ENCODE peak calls at places on chromosomes 4 and X, in ten cellular contexts. One of them, this sample, is unnamed.

GRCh38 chrX:136251042-136251991 is at the start of gene MAP7D3:
- DNase-seq in T follicular helper cell: peak
- DNase-seq in AG09309: no peak
- DNase-seq in cardiac muscle cell: peak
- DNase-seq in Calu3: peak
- DNase-seq in HEK293T: peak
- DNase-seq in PC-3: no peak
- DNase-seq in NCI-H1105 treated with DMSO at 0.1 percent for 48 hours: peak
- DNase-seq in RWPE1: peak
- DNase-seq in activated CD8-positive, alpha-beta memory T cell treated with anti-CD3 and anti-CD28 coated beads for 4 hours: peak
- DNase-seq in this sample: peak

GRCh38 chr4:89562715-89563114 is 255.1 kb upstream of the GPRIN3 start:
- DNase-seq in T follicular helper cell: no peak
- DNase-seq in AG09309: no peak
- DNase-seq in cardiac muscle cell: no peak
- DNase-seq in Calu3: no peak
- DNase-seq in HEK293T: no peak
- DNase-seq in PC-3: peak
- DNase-seq in NCI-H1105 treated with DMSO at 0.1 percent for 48 hours: no peak
- DNase-seq in RWPE1: no peak
- DNase-seq in activated CD8-positive, alpha-beta memory T cell treated with anti-CD3 and anti-CD28 coated beads for 4 hours: no peak
- DNase-seq in this sample: no peak

GRCh38 chr4:156766846-156767245 is 204.8 kb downstream of the PDGFC start:
- DNase-seq in T follicular helper cell: no peak
- DNase-seq in AG09309: no peak
- DNase-seq in cardiac muscle cell: no peak
- DNase-seq in Calu3: no peak
- DNase-seq in HEK293T: no peak
- DNase-seq in PC-3: no peak
- DNase-seq in NCI-H1105 treated with DMSO at 0.1 percent for 48 hours: no peak
- DNase-seq in RWPE1: no peak
- DNase-seq in activated CD8-positive, alpha-beta memory T cell treated with anti-CD3 and anti-CD28 coated beads for 4 hours: no peak
- DNase-seq in this sample: no peak

GRCh38 chr4:2723751-2724150 is 32.4 kb downstream of the TNIP2 start:
- DNase-seq in T follicular helper cell: no peak
- DNase-seq in AG09309: no peak
- DNase-seq in cardiac muscle cell: no peak
- DNase-seq in Calu3: no peak
- DNase-seq in HEK293T: no peak
- DNase-seq in PC-3: no peak
- DNase-seq in NCI-H1105 treated with DMSO at 0.1 percent for 48 hours: no peak
- DNase-seq in RWPE1: no peak
- DNase-seq in activated CD8-positive, alpha-beta memory T cell treated with anti-CD3 and anti-CD28 coated beads for 4 hours: no peak
- DNase-seq in this sample: no peak

GRCh38 chr4:47840291-47840690 is 2.4 kb upstream of the CORIN start:
- DNase-seq in T follicular helper cell: no peak
- DNase-seq in AG09309: no peak
- DNase-seq in cardiac muscle cell: no peak
- DNase-seq in Calu3: no peak
- DNase-seq in HEK293T: no peak
- DNase-seq in PC-3: no peak
- DNase-seq in NCI-H1105 treated with DMSO at 0.1 percent for 48 hours: no peak
- DNase-seq in RWPE1: no peak
- DNase-seq in activated CD8-positive, alpha-beta memory T cell treated with anti-CD3 and anti-CD28 coated beads for 4 hours: no peak
- DNase-seq in this sample: no peak

GRCh38 chr4:6453688-6453990 is 18.8 kb downstream of the PPP2R2C start:
- DNase-seq in T follicular helper cell: no peak
- DNase-seq in AG09309: no peak
- DNase-seq in cardiac muscle cell: no peak
- DNase-seq in Calu3: no peak
- DNase-seq in HEK293T: no peak
- DNase-seq in PC-3: no peak
- DNase-seq in NCI-H1105 treated with DMSO at 0.1 percent for 48 hours: peak
- DNase-seq in RWPE1: no peak
- DNase-seq in activated CD8-positive, alpha-beta memory T cell treated with anti-CD3 and anti-CD28 coated beads for 4 hours: no peak
- DNase-seq in this sample: no peak

GRCh38 chr4:2931765-2932560 is 31.2 kb downstream of the NOP14 start:
- DNase-seq in T follicular helper cell: peak
- DNase-seq in AG09309: no peak
- DNase-seq in cardiac muscle cell: no peak
- DNase-seq in Calu3: no peak
- DNase-seq in HEK293T: no peak
- DNase-seq in PC-3: no peak
- DNase-seq in NCI-H1105 treated with DMSO at 0.1 percent for 48 hours: no peak
- DNase-seq in RWPE1: no peak
- DNase-seq in activated CD8-positive, alpha-beta memory T cell treated with anti-CD3 and anti-CD28 coated beads for 4 hours: no peak
- DNase-seq in this sample: peak

GRCh38 chr4:170591076-170591475 is 501.3 kb upstream of the AADAT start:
- DNase-seq in T follicular helper cell: no peak
- DNase-seq in AG09309: no peak
- DNase-seq in cardiac muscle cell: no peak
- DNase-seq in Calu3: no peak
- DNase-seq in HEK293T: no peak
- DNase-seq in PC-3: no peak
- DNase-seq in NCI-H1105 treated with DMSO at 0.1 percent for 48 hours: no peak
- DNase-seq in RWPE1: no peak
- DNase-seq in activated CD8-positive, alpha-beta memory T cell treated with anti-CD3 and anti-CD28 coated beads for 4 hours: no peak
- DNase-seq in this sample: no peak

GRCh38 chr4:188554413-188554812 is 415.2 kb downstream of the TRIML1 start:
- DNase-seq in T follicular helper cell: no peak
- DNase-seq in AG09309: no peak
- DNase-seq in cardiac muscle cell: no peak
- DNase-seq in Calu3: no peak
- DNase-seq in HEK293T: no peak
- DNase-seq in PC-3: no peak
- DNase-seq in NCI-H1105 treated with DMSO at 0.1 percent for 48 hours: no peak
- DNase-seq in RWPE1: no peak
- DNase-seq in activated CD8-positive, alpha-beta memory T cell treated with anti-CD3 and anti-CD28 coated beads for 4 hours: no peak
- DNase-seq in this sample: no peak

GRCh38 chr4:54091637-54092404 is 8.1 kb upstream of the GSX2 start:
- DNase-seq in T follicular helper cell: peak
- DNase-seq in AG09309: no peak
- DNase-seq in cardiac muscle cell: peak
- DNase-seq in Calu3: peak
- DNase-seq in HEK293T: peak
- DNase-seq in PC-3: peak
- DNase-seq in NCI-H1105 treated with DMSO at 0.1 percent for 48 hours: peak
- DNase-seq in RWPE1: peak
- DNase-seq in activated CD8-positive, alpha-beta memory T cell treated with anti-CD3 and anti-CD28 coated beads for 4 hours: peak
- DNase-seq in this sample: peak

GRCh38 chrX:71251456-71251973 is 2.4 kb downstream of the ZMYM3 start:
- DNase-seq in T follicular helper cell: no peak
- DNase-seq in AG09309: no peak
- DNase-seq in cardiac muscle cell: no peak
- DNase-seq in Calu3: no peak
- DNase-seq in HEK293T: no peak
- DNase-seq in PC-3: no peak
- DNase-seq in NCI-H1105 treated with DMSO at 0.1 percent for 48 hours: no peak
- DNase-seq in RWPE1: no peak
- DNase-seq in activated CD8-positive, alpha-beta memory T cell treated with anti-CD3 and anti-CD28 coated beads for 4 hours: no peak
- DNase-seq in this sample: no peak

GRCh38 chr4:58515206-58515605 is 1405.0 kb upstream of the IGFBP7 start:
- DNase-seq in T follicular helper cell: no peak
- DNase-seq in AG09309: no peak
- DNase-seq in cardiac muscle cell: no peak
- DNase-seq in Calu3: no peak
- DNase-seq in HEK293T: no peak
- DNase-seq in PC-3: no peak
- DNase-seq in NCI-H1105 treated with DMSO at 0.1 percent for 48 hours: no peak
- DNase-seq in RWPE1: no peak
- DNase-seq in activated CD8-positive, alpha-beta memory T cell treated with anti-CD3 and anti-CD28 coated beads for 4 hours: no peak
- DNase-seq in this sample: no peak

GRCh38 chrX:72123471-72124185 is 8.1 kb downstream of the RTL5 start:
- DNase-seq in T follicular helper cell: no peak
- DNase-seq in AG09309: no peak
- DNase-seq in cardiac muscle cell: peak
- DNase-seq in Calu3: no peak
- DNase-seq in HEK293T: peak
- DNase-seq in PC-3: no peak
- DNase-seq in NCI-H1105 treated with DMSO at 0.1 percent for 48 hours: no peak
- DNase-seq in RWPE1: no peak
- DNase-seq in activated CD8-positive, alpha-beta memory T cell treated with anti-CD3 and anti-CD28 coated beads for 4 hours: no peak
- DNase-seq in this sample: peak

GRCh38 chr4:88522702-88523324 is 763 bp downstream of the PYURF start:
- DNase-seq in T follicular helper cell: no peak
- DNase-seq in AG09309: no peak
- DNase-seq in cardiac muscle cell: peak
- DNase-seq in Calu3: peak
- DNase-seq in HEK293T: peak
- DNase-seq in PC-3: peak
- DNase-seq in NCI-H1105 treated with DMSO at 0.1 percent for 48 hours: no peak
- DNase-seq in RWPE1: no peak
- DNase-seq in activated CD8-positive, alpha-beta memory T cell treated with anti-CD3 and anti-CD28 coated beads for 4 hours: peak
- DNase-seq in this sample: peak

GRCh38 chr4:102616661-102617060 is 115.5 kb downstream of the NFKB1 start:
- DNase-seq in T follicular helper cell: no peak
- DNase-seq in AG09309: no peak
- DNase-seq in cardiac muscle cell: no peak
- DNase-seq in Calu3: no peak
- DNase-seq in HEK293T: no peak
- DNase-seq in PC-3: no peak
- DNase-seq in NCI-H1105 treated with DMSO at 0.1 percent for 48 hours: peak
- DNase-seq in RWPE1: no peak
- DNase-seq in activated CD8-positive, alpha-beta memory T cell treated with anti-CD3 and anti-CD28 coated beads for 4 hours: no peak
- DNase-seq in this sample: no peak

GRCh38 chrX:54891573-54891972 is 29.1 kb upstream of the TRO start:
- DNase-seq in T follicular helper cell: peak
- DNase-seq in AG09309: peak
- DNase-seq in cardiac muscle cell: peak
- DNase-seq in Calu3: peak
- DNase-seq in HEK293T: peak
- DNase-seq in PC-3: peak
- DNase-seq in NCI-H1105 treated with DMSO at 0.1 percent for 48 hours: peak
- DNase-seq in RWPE1: peak
- DNase-seq in activated CD8-positive, alpha-beta memory T cell treated with anti-CD3 and anti-CD28 coated beads for 4 hours: no peak
- DNase-seq in this sample: peak

GRCh38 chr4:108446554-108446953 is 173.8 kb upstream of the RPL34 start:
- DNase-seq in T follicular helper cell: no peak
- DNase-seq in AG09309: no peak
- DNase-seq in cardiac muscle cell: no peak
- DNase-seq in Calu3: peak
- DNase-seq in HEK293T: no peak
- DNase-seq in PC-3: no peak
- DNase-seq in NCI-H1105 treated with DMSO at 0.1 percent for 48 hours: no peak
- DNase-seq in RWPE1: no peak
- DNase-seq in activated CD8-positive, alpha-beta memory T cell treated with anti-CD3 and anti-CD28 coated beads for 4 hours: no peak
- DNase-seq in this sample: no peak

GRCh38 chr4:40283968-40284367 is 51.2 kb upstream of the CHRNA9 start:
- DNase-seq in T follicular helper cell: peak
- DNase-seq in AG09309: no peak
- DNase-seq in cardiac muscle cell: no peak
- DNase-seq in Calu3: no peak
- DNase-seq in HEK293T: no peak
- DNase-seq in PC-3: peak
- DNase-seq in NCI-H1105 treated with DMSO at 0.1 percent for 48 hours: no peak
- DNase-seq in RWPE1: peak
- DNase-seq in activated CD8-positive, alpha-beta memory T cell treated with anti-CD3 and anti-CD28 coated beads for 4 hours: peak
- DNase-seq in this sample: no peak

GRCh38 chr4:46211406-46211805 is 87.6 kb upstream of the GABRG1 start:
- DNase-seq in T follicular helper cell: no peak
- DNase-seq in AG09309: no peak
- DNase-seq in cardiac muscle cell: no peak
- DNase-seq in Calu3: no peak
- DNase-seq in HEK293T: no peak
- DNase-seq in PC-3: peak
- DNase-seq in NCI-H1105 treated with DMSO at 0.1 percent for 48 hours: no peak
- DNase-seq in RWPE1: no peak
- DNase-seq in activated CD8-positive, alpha-beta memory T cell treated with anti-CD3 and anti-CD28 coated beads for 4 hours: no peak
- DNase-seq in this sample: no peak

GRCh38 chr4:109434007-109434792 is 585 bp downstream of the SEC24B start:
- DNase-seq in T follicular helper cell: no peak
- DNase-seq in AG09309: no peak
- DNase-seq in cardiac muscle cell: peak
- DNase-seq in Calu3: no peak
- DNase-seq in HEK293T: peak
- DNase-seq in PC-3: peak
- DNase-seq in NCI-H1105 treated with DMSO at 0.1 percent for 48 hours: no peak
- DNase-seq in RWPE1: no peak
- DNase-seq in activated CD8-positive, alpha-beta memory T cell treated with anti-CD3 and anti-CD28 coated beads for 4 hours: no peak
- DNase-seq in this sample: peak

GRCh38 chr4:39873823-39874222 is 103.9 kb downstream of the PDS5A start:
- DNase-seq in T follicular helper cell: no peak
- DNase-seq in AG09309: no peak
- DNase-seq in cardiac muscle cell: no peak
- DNase-seq in Calu3: no peak
- DNase-seq in HEK293T: no peak
- DNase-seq in PC-3: no peak
- DNase-seq in NCI-H1105 treated with DMSO at 0.1 percent for 48 hours: no peak
- DNase-seq in RWPE1: no peak
- DNase-seq in activated CD8-positive, alpha-beta memory T cell treated with anti-CD3 and anti-CD28 coated beads for 4 hours: no peak
- DNase-seq in this sample: no peak

GRCh38 chr4:154618708-154619315 is 6.4 kb upstream of the FGG start:
- DNase-seq in T follicular helper cell: peak
- DNase-seq in AG09309: no peak
- DNase-seq in cardiac muscle cell: peak
- DNase-seq in Calu3: peak
- DNase-seq in HEK293T: peak
- DNase-seq in PC-3: peak
- DNase-seq in NCI-H1105 treated with DMSO at 0.1 percent for 48 hours: peak
- DNase-seq in RWPE1: peak
- DNase-seq in activated CD8-positive, alpha-beta memory T cell treated with anti-CD3 and anti-CD28 coated beads for 4 hours: no peak
- DNase-seq in this sample: peak

GRCh38 chr4:169957785-169958184 is 68.4 kb downstream of the MFAP3L start:
- DNase-seq in T follicular helper cell: no peak
- DNase-seq in AG09309: no peak
- DNase-seq in cardiac muscle cell: no peak
- DNase-seq in Calu3: no peak
- DNase-seq in HEK293T: peak
- DNase-seq in PC-3: peak
- DNase-seq in NCI-H1105 treated with DMSO at 0.1 percent for 48 hours: no peak
- DNase-seq in RWPE1: no peak
- DNase-seq in activated CD8-positive, alpha-beta memory T cell treated with anti-CD3 and anti-CD28 coated beads for 4 hours: no peak
- DNase-seq in this sample: no peak

GRCh38 chrX:123525131-123525725 is 207.6 kb downstream of the THOC2 start:
- DNase-seq in T follicular helper cell: no peak
- DNase-seq in AG09309: no peak
- DNase-seq in cardiac muscle cell: no peak
- DNase-seq in Calu3: no peak
- DNase-seq in HEK293T: no peak
- DNase-seq in PC-3: no peak
- DNase-seq in NCI-H1105 treated with DMSO at 0.1 percent for 48 hours: no peak
- DNase-seq in RWPE1: no peak
- DNase-seq in activated CD8-positive, alpha-beta memory T cell treated with anti-CD3 and anti-CD28 coated beads for 4 hours: no peak
- DNase-seq in this sample: no peak

GRCh38 chrX:51893931-51894696 is 691 bp downstream of the MAGED1 start:
- DNase-seq in T follicular helper cell: no peak
- DNase-seq in AG09309: no peak
- DNase-seq in cardiac muscle cell: peak
- DNase-seq in Calu3: peak
- DNase-seq in HEK293T: peak
- DNase-seq in PC-3: peak
- DNase-seq in NCI-H1105 treated with DMSO at 0.1 percent for 48 hours: peak
- DNase-seq in RWPE1: peak
- DNase-seq in activated CD8-positive, alpha-beta memory T cell treated with anti-CD3 and anti-CD28 coated beads for 4 hours: no peak
- DNase-seq in this sample: peak

GRCh38 chr4:186725422-186726149 is 1.9 kb upstream of the FAT1 start:
- DNase-seq in T follicular helper cell: no peak
- DNase-seq in AG09309: peak
- DNase-seq in cardiac muscle cell: peak
- DNase-seq in Calu3: peak
- DNase-seq in HEK293T: peak
- DNase-seq in PC-3: peak
- DNase-seq in NCI-H1105 treated with DMSO at 0.1 percent for 48 hours: peak
- DNase-seq in RWPE1: peak
- DNase-seq in activated CD8-positive, alpha-beta memory T cell treated with anti-CD3 and anti-CD28 coated beads for 4 hours: no peak
- DNase-seq in this sample: peak

GRCh38 chr4:88320780-88321373 is 36.5 kb upstream of the PPM1K start:
- DNase-seq in T follicular helper cell: no peak
- DNase-seq in AG09309: no peak
- DNase-seq in cardiac muscle cell: no peak
- DNase-seq in Calu3: no peak
- DNase-seq in HEK293T: no peak
- DNase-seq in PC-3: peak
- DNase-seq in NCI-H1105 treated with DMSO at 0.1 percent for 48 hours: no peak
- DNase-seq in RWPE1: no peak
- DNase-seq in activated CD8-positive, alpha-beta memory T cell treated with anti-CD3 and anti-CD28 coated beads for 4 hours: no peak
- DNase-seq in this sample: no peak

GRCh38 chr4:2478220-2478619 is 9.3 kb downstream of the RNF4 start:
- DNase-seq in T follicular helper cell: no peak
- DNase-seq in AG09309: no peak
- DNase-seq in cardiac muscle cell: no peak
- DNase-seq in Calu3: no peak
- DNase-seq in HEK293T: no peak
- DNase-seq in PC-3: no peak
- DNase-seq in NCI-H1105 treated with DMSO at 0.1 percent for 48 hours: no peak
- DNase-seq in RWPE1: no peak
- DNase-seq in activated CD8-positive, alpha-beta memory T cell treated with anti-CD3 and anti-CD28 coated beads for 4 hours: no peak
- DNase-seq in this sample: no peak

This sample was measured in body of pancreas.